ENCODE peak calls at places on chromosomes 4 and X, in five cellular contexts. X is cardiac fibroblast, M is activated B cell treated with CpG ODN at 0.5 μM for 24 hours, B is GM12865, R is A549. L is an unnamed sample.

GRCh38 chr4:100366213-100366612 is 151.6 kb downstream of the EMCN start:
- DNase-seq in X (no peak), M (no peak), B (peak; percentile 62), R (no peak), L (no peak)

GRCh38 chr4:107600456-107600855 is 119.6 kb downstream of the PAPSS1 start:
- DNase-seq in X (peak; percentile 46), M (no peak), B (no peak), R (no peak), L (no peak)

GRCh38 chr4:42050850-42051249 is 60.5 kb downstream of the SLC30A9 start:
- DNase-seq in X (no peak), M (no peak), B (no peak), R (no peak), L (no peak)

GRCh38 chr4:48379587-48380140 is 38.3 kb downstream of the SLAIN2 start:
- DNase-seq in X (no peak), M (no peak), B (no peak), R (no peak), L (no peak)

GRCh38 chr4:101818362-101818761 is 27.8 kb downstream of the BANK1 start:
- DNase-seq in X (peak; percentile 38), M (no peak), B (no peak), R (no peak), L (no peak)

GRCh38 chr4:178633263-178633662 is 1191.0 kb upstream of the AGA start:
- DNase-seq in X (no peak), M (no peak), B (no peak), R (peak; percentile 9), L (no peak)

GRCh38 chr4:36351082-36351666 is 69.8 kb downstream of the DTHD1 start:
- DNase-seq in X (peak; percentile 57), M (peak; percentile 29), B (peak; percentile 81), R (peak; percentile 40), L (peak; percentile 58)

GRCh38 chr4:77156533-77156911 is 485 bp upstream of the CCNG2 start:
- DNase-seq in X (peak; percentile 100), M (no peak), B (peak; percentile 99), R (peak; percentile 98), L (peak; percentile 94)

GRCh38 chrX:115898382-115899001 is 272.1 kb upstream of the AGTR2 start:
- DNase-seq in X (peak; percentile 3), M (peak; percentile 21), B (peak; percentile 21), R (peak; percentile 23), L (no peak)

GRCh38 chr4:55768291-55768690 is 51.3 kb upstream of the EXOC1L start:
- DNase-seq in X (peak; percentile 99), M (no peak), B (no peak), R (peak; percentile 11), L (no peak)

GRCh38 chrX:77298790-77299189 is 148.4 kb upstream of the FGF16 start:
- DNase-seq in X (no peak), M (no peak), B (no peak), R (no peak), L (no peak)

GRCh38 chr4:110611968-110612447 is 10.9 kb downstream of the PITX2 start:
- DNase-seq in X (no peak), M (no peak), B (no peak), R (no peak), L (no peak)

GRCh38 chr4:145520172-145520571 is 38.5 kb downstream of the SMAD1 start:
- DNase-seq in X (no peak), M (no peak), B (peak; percentile 62), R (no peak), L (no peak)

GRCh38 chr4:114077610-114078009 is 98.2 kb upstream of the ARSJ start:
- DNase-seq in X (peak; percentile 81), M (no peak), B (no peak), R (no peak), L (no peak)

GRCh38 chr4:53962516-53963225 is 101.7 kb downstream of the CHIC2 start:
- DNase-seq in X (peak; percentile 77), M (no peak), B (no peak), R (no peak), L (no peak)

GRCh38 chr4:144658908-144659307 is 13.0 kb downstream of the HHIP start:
- DNase-seq in X (peak; percentile 28), M (no peak), B (no peak), R (no peak), L (no peak)

GRCh38 chrX:19382500-19383145 is 38.9 kb downstream of the PDHA1 start:
- DNase-seq in X (peak; percentile 46), M (no peak), B (peak; percentile 62), R (peak; percentile 59), L (peak; percentile 55)

GRCh38 chrX:153933751-153934472 is 925 bp downstream of the NAA10 start:
- DNase-seq in X (peak; percentile 58), M (no peak), B (no peak), R (no peak), L (no peak)

GRCh38 chrX:31663172-31663571 is 591.3 kb upstream of the FTHL17 start:
- DNase-seq in X (no peak), M (no peak), B (no peak), R (no peak), L (no peak)

GRCh38 chrX:68568136-68568535 is 69.3 kb downstream of the YIPF6 start:
- DNase-seq in X (no peak), M (no peak), B (peak; percentile 49), R (no peak), L (no peak)

GRCh38 chr4:174256277-174256713 is 27.2 kb downstream of the FBXO8 start:
- DNase-seq in X (peak; percentile 72), M (no peak), B (no peak), R (no peak), L (no peak)

GRCh38 chr4:184474261-184475095 is at the start of gene IRF2:
- DNase-seq in X (peak; percentile 98), M (peak; percentile 86), B (peak; percentile 100), R (peak; percentile 93), L (peak; percentile 91)
- TF ChIP-seq CTCF in X (no peak), M (no peak), B (no peak), R (no peak), L (no peak)

GRCh38 chr4:163679189-163679588 is 184.7 kb downstream of the TMA16 start:
- DNase-seq in X (peak; percentile 13), M (no peak), B (peak; percentile 51), R (peak; percentile 44), L (no peak)

GRCh38 chr4:163680390-163681098 is 186.1 kb downstream of the TMA16 start:
- DNase-seq in X (peak; percentile 10), M (no peak), B (no peak), R (no peak), L (no peak)

DNA sequence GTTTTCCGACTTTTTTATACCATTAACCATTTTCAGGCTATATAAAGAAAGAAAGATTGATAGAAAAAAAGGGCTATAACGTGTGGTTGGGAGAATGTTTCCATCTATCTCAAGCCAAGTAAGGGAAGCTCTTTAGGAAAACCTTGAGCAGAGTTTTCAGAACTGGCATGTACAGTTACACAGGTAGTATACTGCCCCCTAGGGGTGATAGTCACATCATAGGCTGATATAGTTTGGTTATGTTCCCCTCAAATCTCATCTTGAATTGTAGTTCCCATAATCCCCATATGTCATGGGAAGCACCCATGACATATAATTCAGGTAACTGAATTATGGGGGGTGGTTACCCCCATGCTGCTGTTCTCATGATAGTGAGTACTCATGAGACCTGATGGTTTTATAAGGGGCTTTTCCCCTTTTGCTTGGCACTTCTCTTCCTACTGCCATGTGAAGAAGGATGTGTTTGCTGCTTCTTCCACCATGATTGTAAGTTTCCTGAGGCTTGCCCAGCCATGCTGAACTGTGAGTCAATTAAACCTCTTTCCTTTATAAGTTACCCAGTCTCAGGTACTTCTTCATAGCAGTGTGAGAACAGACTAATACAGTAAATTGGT is 186.8 kb downstream of the TMA16 start:
- DNase-seq in X (peak; percentile 37), M (no peak), B (peak; percentile 70), R (peak; percentile 25), L (no peak)
- TF ChIP-seq CTCF in X (peak; percentile 30), M (no peak), B (peak; percentile 57), R (peak; percentile 31), L (peak; percentile 66)

DNA sequence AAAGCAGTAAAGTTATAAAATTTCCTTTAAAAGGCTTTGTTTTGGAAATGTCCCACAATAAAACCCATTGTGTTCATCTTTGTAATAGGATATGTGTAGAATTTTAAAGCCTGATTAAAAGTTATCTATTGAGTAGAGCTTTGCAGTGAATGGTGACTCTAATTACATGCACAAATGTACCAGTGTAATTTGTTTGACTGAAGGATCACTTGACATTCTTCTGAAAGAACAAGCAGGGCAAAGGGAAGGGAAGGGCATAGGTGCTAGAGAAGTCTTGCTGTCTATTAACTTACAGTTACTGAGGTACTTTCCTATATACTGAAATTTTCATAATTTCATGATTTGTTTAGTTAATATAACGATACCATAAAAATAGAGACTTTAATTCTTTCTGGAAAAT is 70.8 kb downstream of the STIM2 start:
- DNase-seq in X (no peak), M (no peak), B (no peak), R (no peak), L (no peak)
- TF ChIP-seq CTCF in X (no peak), M (no peak), B (no peak), R (no peak), L (no peak)

GRCh38 chr4:25861422-25861926 is 1.3 kb downstream of the SEL1L3 start:
- DNase-seq in X (peak; percentile 79), M (no peak), B (no peak), R (peak; percentile 12), L (no peak)

GRCh38 chr4:25862411-25863346 is at the start of gene SEL1L3:
- DNase-seq in X (no peak), M (peak; percentile 68), B (no peak), R (peak; percentile 2), L (no peak)

GRCh38 chr4:25861951-25862410 is 807 bp downstream of the SEL1L3 start:
- DNase-seq in X (peak; percentile 60), M (no peak), B (no peak), R (peak; percentile 32), L (no peak)

GRCh38 chr4:25863906-25864418 is 1.2 kb upstream of the SEL1L3 start:
- DNase-seq in X (no peak), M (no peak), B (no peak), R (no peak), L (no peak)

GRCh38 chr4:25863347-25863784 is 578 bp upstream of the SEL1L3 start:
- DNase-seq in X (no peak), M (no peak), B (no peak), R (peak; percentile 27), L (no peak)
- TF ChIP-seq CTCF in X (peak; percentile 24), M (no peak), B (no peak), R (peak; percentile 33), L (no peak)